ENCODE peak calls at places on chromosomes 4 and X, in nine cellular contexts. O, K, W, G, L, B, R, Y and Q are unnamed samples. For H3K4me1, the result is how much of the 10 kb centered on the place peaks cover.

GRCh38 chr4:119081542-119081859 is 54.1 kb upstream of the MYOZ2 start:
- DNase-seq in Y (no peak), B (no peak), O (no peak), W (no peak), R (no peak), L (no peak), K (no peak), G (no peak), Q (no peak)

GRCh38 chr4:76160355-76160754 is 12.2 kb upstream of the NUP54 start:
- DNase-seq in B (no peak), K (no peak), L (no peak), G (no peak), R (no peak), O (no peak), Y (no peak), W (no peak), Q (no peak)

GRCh38 chrX:78321809-78322208 is 5.6 kb downstream of the CYSLTR1 start:
- DNase-seq in B (peak), R (no peak), G (no peak), W (peak), Y (peak), O (no peak), K (no peak), L (peak), Q (peak)

GRCh38 chrX:44343412-44343942 is at the start of gene EFHC2:
- DNase-seq in R (no peak), G (peak), L (peak), K (peak), Y (peak), W (peak), O (peak), B (peak), Q (peak)

GRCh38 chrX:132741706-132742105 is 216.7 kb downstream of the HS6ST2 start:
- DNase-seq in R (no peak), G (no peak), L (no peak), W (no peak), O (no peak), Y (no peak), B (no peak), K (no peak), Q (no peak)

GRCh38 chr4:78602334-78602733 is 50.8 kb downstream of the ANXA3 start:
- DNase-seq in Y (no peak), B (no peak), K (no peak), O (no peak), L (no peak), G (no peak), R (no peak), W (no peak), Q (no peak)

GRCh38 chr4:109298279-109299010 is 4.0 kb downstream of the COL25A1 start:
- DNase-seq in K (no peak), B (no peak), R (no peak), O (no peak), Y (no peak), G (no peak), L (no peak), W (no peak), Q (no peak)

GRCh38 chr4:79764118-79764517 is 308.9 kb downstream of the ANTXR2 start:
- DNase-seq in Y (no peak), W (no peak), L (no peak), R (no peak), O (no peak), G (no peak), K (no peak), B (no peak), Q (no peak)

GRCh38 chrX:270848-271367 is 10.3 kb upstream of the PLCXD1 start:
- DNase-seq in L (no peak), R (no peak), B (peak), O (peak), G (peak), Y (peak), K (peak), W (no peak), Q (peak)

GRCh38 chr4:2484993-2485392 is 16.1 kb downstream of the RNF4 start:
- DNase-seq in O (peak), L (peak), W (peak), R (no peak), K (peak), G (no peak), B (peak), Y (peak), Q (peak)

GRCh38 chr4:87716350-87717041 is 66.4 kb downstream of the DMP1 start:
- DNase-seq in Y (no peak), R (no peak), K (no peak), O (no peak), G (no peak), L (no peak), B (no peak), W (no peak), Q (peak)

GRCh38 chrX:21700967-21701366 is 42.8 kb upstream of the KLHL34 start:
- DNase-seq in R (no peak), L (no peak), Y (no peak), W (no peak), O (no peak), K (no peak), B (no peak), G (no peak), Q (no peak)

GRCh38 chrX:9745417-9746115 is 20.1 kb downstream of the GPR143 start:
- DNase-seq in O (no peak), K (no peak), L (no peak), G (peak), R (no peak), W (no peak), B (no peak), Y (no peak), Q (no peak)

GRCh38 chrX:71603618-71604017 is 14.7 kb downstream of the CXCR3 start:
- DNase-seq in G (no peak), K (no peak), B (no peak), L (no peak), W (peak), R (no peak), O (no peak), Y (no peak), Q (no peak)

GRCh38 chrX:65463550-65463949 is 71.0 kb downstream of the LAS1L start:
- DNase-seq in O (no peak), L (no peak), Y (no peak), G (no peak), W (no peak), R (peak), B (no peak), K (no peak), Q (no peak)

GRCh38 chrX:21940356-21940829 is at the start of gene SMS:
- DNase-seq in B (peak), O (peak), Y (peak), K (peak), W (peak), G (peak), L (peak), R (peak), Q (peak)

GRCh38 chrX:112867570-112867969 is 26.9 kb upstream of the AMOT start:
- DNase-seq in L (no peak), W (no peak), O (no peak), G (no peak), K (no peak), Y (no peak), B (no peak), R (no peak), Q (no peak)

GRCh38 chrX:26376037-26376708 is 160.2 kb downstream of the MAGEB5 start:
- DNase-seq in K (no peak), B (no peak), O (no peak), G (no peak), R (no peak), W (no peak), Y (no peak), L (no peak), Q (no peak)

GRCh38 chrX:65667503-65668355 is at the start of gene MSN:
- DNase-seq in G (peak), B (peak), O (peak), R (no peak), L (peak), K (peak), Y (peak), W (peak), Q (peak)

GRCh38 chr4:68209003-68209402 is 36.5 kb downstream of the TMPRSS11B start:
- DNase-seq in R (no peak), O (no peak), L (no peak), G (no peak), K (no peak), B (no peak), W (no peak), Y (no peak), Q (no peak)

GRCh38 chr4:85825937-85826678 is 351.2 kb downstream of the ARHGAP24 start:
- DNase-seq in W (no peak), R (peak), B (no peak), K (no peak), L (no peak), G (no peak), Y (no peak), O (peak), Q (peak)

GRCh38 chrX:85379174-85379907 is at the start of gene POF1B:
- DNase-seq in G (peak), B (no peak), Y (no peak), R (no peak), O (peak), L (no peak), K (no peak), W (no peak), Q (no peak)

GRCh38 chr4:15938182-15938581 is 358 bp downstream of the FGFBP1 start:
- DNase-seq in R (no peak), K (no peak), G (no peak), W (no peak), B (no peak), O (no peak), L (no peak), Y (no peak), Q (no peak)

GRCh38 chr4:6673660-6674499 is 19.8 kb upstream of the S100P start:
- DNase-seq in K (peak), L (peak), R (peak), Y (peak), W (peak), G (peak), B (peak), O (peak), Q (peak)

GRCh38 chr4:17320046-17320445 is 191.8 kb downstream of the QDPR start:
- DNase-seq in G (no peak), B (no peak), W (no peak), K (no peak), R (no peak), L (no peak), Y (no peak), O (no peak), Q (no peak)

GRCh38 chrX:11097920-11098319 is 13.2 kb upstream of the HCCS start:
- DNase-seq in B (no peak), K (no peak), W (no peak), G (no peak), R (no peak), O (no peak), Y (no peak), L (no peak), Q (no peak)

GRCh38 chr4:187171731-187172339 is 448.2 kb upstream of the FAT1 start:
- DNase-seq in W (no peak), Y (no peak), B (no peak), L (no peak), G (no peak), R (no peak), O (no peak), K (no peak), Q (no peak)

GRCh38 chr4:117660668-117661067 is 373.6 kb upstream of the NDST3 start:
- DNase-seq in B (no peak), L (no peak), G (no peak), W (no peak), K (no peak), Y (no peak), O (no peak), R (no peak), Q (no peak)

GRCh38 chrX:134626434-134626833 is 31.8 kb downstream of the PLAC1 start:
- DNase-seq in W (no peak), K (no peak), R (no peak), L (no peak), Y (no peak), B (peak), O (no peak), G (peak), Q (peak)

GRCh38 chrX:134544614-134545255 is 84.8 kb downstream of the HPRT1 start:
- DNase-seq in W (no peak), O (no peak), R (no peak), L (no peak), Y (no peak), B (no peak), K (no peak), G (no peak), Q (no peak)

GRCh38 chr4:109989044-109989443 is 76.4 kb downstream of the EGF start:
- DNase-seq in B (no peak), L (no peak), R (no peak), G (no peak), Y (no peak), W (no peak), O (no peak), K (no peak), Q (no peak)

GRCh38 chr4:42570221-42570620 is 86.7 kb downstream of the ATP8A1 start:
- DNase-seq in W (no peak), G (peak), B (peak), K (peak), R (no peak), Y (no peak), L (no peak), O (no peak), Q (peak)

GRCh38 chr4:156779046-156779445 is 192.6 kb downstream of the PDGFC start:
- DNase-seq in O (no peak), G (no peak), R (no peak), Y (no peak), K (no peak), W (no peak), L (no peak), B (no peak), Q (no peak)

GRCh38 chr4:52421811-52422213 is 237.3 kb downstream of the USP46 start:
- DNase-seq in B (no peak), Y (no peak), L (no peak), W (no peak), K (no peak), O (no peak), R (no peak), G (no peak), Q (no peak)

GRCh38 chr4:55175779-55176231 is 50.4 kb upstream of the KDR start:
- DNase-seq in L (no peak), Y (no peak), R (no peak), G (no peak), W (no peak), B (no peak), K (no peak), O (no peak), Q (no peak)

GRCh38 chrX:20144491-20144890 is 2.9 kb upstream of the EIF1AX start:
- DNase-seq in B (no peak), G (no peak), O (no peak), R (no peak), Y (no peak), K (no peak), L (no peak), W (no peak), Q (no peak)

GRCh38 chrX:18607966-18608365 is 63.9 kb downstream of the RS1 start:
- DNase-seq in L (no peak), Y (no peak), W (no peak), R (no peak), K (no peak), B (no peak), O (no peak), G (no peak), Q (no peak)

GRCh38 chr4:99827857-99828256 is 11.2 kb downstream of the DAPP1 start:
- DNase-seq in B (no peak), O (no peak), L (no peak), K (no peak), Y (no peak), G (no peak), R (no peak), W (no peak), Q (no peak)

GRCh38 chr4:174204194-174204831 is 79.2 kb downstream of the FBXO8 start:
- DNase-seq in L (no peak), G (no peak), R (no peak), W (no peak), K (no peak), B (no peak), O (no peak), Y (no peak), Q (no peak)
- H3K4me1 ChIP-seq in L (under half), G (under half), R (under half), W (under half), K (under half), B (under half), O (under half), Y (under half), Q (under half)

GRCh38 chr4:21898101-21898500 is 50.5 kb downstream of the KCNIP4 start:
- DNase-seq in Y (no peak), G (no peak), W (no peak), R (no peak), L (no peak), K (no peak), B (no peak), O (no peak), Q (no peak)

GRCh38 chr4:21901281-21901680 is 47.3 kb downstream of the KCNIP4 start:
- DNase-seq in Y (no peak), R (no peak), L (no peak), O (no peak), G (no peak), B (no peak), K (no peak), W (no peak), Q (no peak)

GRCh38 chr4:21900211-21900610 is 48.4 kb downstream of the KCNIP4 start:
- DNase-seq in Y (no peak), L (no peak), O (no peak), B (no peak), K (no peak), W (no peak), G (no peak), R (no peak), Q (no peak)

GRCh38 chr4:21896767-21897166 is 51.8 kb downstream of the KCNIP4 start:
- DNase-seq in W (no peak), K (no peak), B (no peak), Y (no peak), G (no peak), R (no peak), L (no peak), O (no peak), Q (no peak)

GRCh38 chr4:21901831-21902230 is 46.7 kb downstream of the KCNIP4 start:
- DNase-seq in B (no peak), R (no peak), Y (no peak), G (no peak), L (no peak), O (no peak), W (no peak), K (no peak), Q (no peak)
- H3K27ac ChIP-seq in B (no peak), R (no peak), Y (no peak), G (no peak), L (no peak), O (no peak), W (no peak), K (no peak), Q (no peak)

GRCh38 chr4:159175165-159175988 is 72.5 kb downstream of the RAPGEF2 start:
- DNase-seq in B (peak), Y (peak), L (peak), K (peak), R (peak), O (no peak), G (no peak), W (peak), Q (peak)
- H3K4me1 ChIP-seq in B (half or more), Y (under half), L (under half), K (half or more), R (under half), O (under half), G (under half), W (under half), Q (under half)

DNA sequence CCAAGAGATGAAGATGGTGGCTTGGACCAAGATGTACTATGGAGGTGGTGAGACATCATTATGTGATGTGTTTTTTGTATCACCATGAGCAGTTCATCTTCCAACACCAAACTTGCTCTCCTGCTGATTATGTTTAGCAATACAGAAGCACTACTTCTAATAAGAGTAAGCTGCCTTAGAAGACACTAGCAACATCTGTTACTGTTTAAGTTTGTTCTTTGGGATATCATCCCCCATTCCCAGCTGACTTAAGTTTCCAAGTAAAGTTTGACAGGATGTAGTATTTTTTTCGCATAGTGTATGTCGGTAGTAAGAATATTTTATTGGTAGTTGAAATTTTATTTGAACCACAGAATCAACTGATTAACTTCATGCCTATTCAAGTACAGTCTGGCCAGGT is 123.5 kb upstream of the BMPR1B start:
- DNase-seq in Y (no peak), O (no peak), B (no peak), K (no peak), G (no peak), L (no peak), R (no peak), W (no peak), Q (no peak)
- H3K27ac ChIP-seq in Y (no peak), O (no peak), B (no peak), K (no peak), G (no peak), L (no peak), R (no peak), W (no peak), Q (no peak)

GRCh38 chrX:154440623-154441357 is 3.2 kb upstream of the FAM50A start:
- DNase-seq in L (no peak), G (no peak), O (no peak), K (no peak), R (no peak), B (no peak), W (no peak), Y (no peak), Q (no peak)

GRCh38 chrX:154437971-154438893 is 1.3 kb downstream of the GDI1 start:
- DNase-seq in W (no peak), K (no peak), O (no peak), G (no peak), B (no peak), L (no peak), Y (no peak), R (no peak), Q (no peak)

GRCh38 chrX:154441984-154442707 is 1.8 kb upstream of the FAM50A start:
- DNase-seq in Y (no peak), O (no peak), W (no peak), L (no peak), K (no peak), R (no peak), B (no peak), G (peak), Q (no peak)

GRCh38 chrX:154441564-154441963 is 2.4 kb upstream of the FAM50A start:
- DNase-seq in K (no peak), Y (no peak), W (no peak), L (peak), O (no peak), R (no peak), B (no peak), G (no peak), Q (no peak)

DNA sequence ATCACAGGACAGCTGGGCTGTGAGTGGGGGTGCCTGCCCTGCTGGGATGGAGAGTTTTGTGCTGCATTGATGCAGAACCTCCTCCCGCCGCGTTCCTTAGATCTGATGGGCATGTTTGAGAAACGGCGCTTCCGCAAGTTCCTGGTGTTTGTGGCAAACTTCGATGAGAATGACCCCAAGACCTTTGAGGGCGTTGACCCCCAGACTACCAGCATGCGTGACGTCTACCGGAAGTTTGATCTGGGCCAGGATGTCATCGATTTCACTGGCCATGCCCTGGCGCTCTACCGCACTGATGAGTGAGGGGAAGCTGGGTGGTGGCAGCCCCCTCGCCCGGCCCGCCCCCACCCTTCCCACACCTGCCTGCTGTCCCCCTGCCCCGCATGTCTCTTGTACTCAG is 2.9 kb downstream of the GDI1 start:
- DNase-seq in G (no peak), Y (no peak), B (no peak), O (peak), R (no peak), K (no peak), W (no peak), L (no peak), Q (no peak)
- H3K4me1 ChIP-seq in G (under half), Y (under half), B (under half), O (under half), R (under half), K (under half), W (under half), L (under half), Q (under half)

DNA sequence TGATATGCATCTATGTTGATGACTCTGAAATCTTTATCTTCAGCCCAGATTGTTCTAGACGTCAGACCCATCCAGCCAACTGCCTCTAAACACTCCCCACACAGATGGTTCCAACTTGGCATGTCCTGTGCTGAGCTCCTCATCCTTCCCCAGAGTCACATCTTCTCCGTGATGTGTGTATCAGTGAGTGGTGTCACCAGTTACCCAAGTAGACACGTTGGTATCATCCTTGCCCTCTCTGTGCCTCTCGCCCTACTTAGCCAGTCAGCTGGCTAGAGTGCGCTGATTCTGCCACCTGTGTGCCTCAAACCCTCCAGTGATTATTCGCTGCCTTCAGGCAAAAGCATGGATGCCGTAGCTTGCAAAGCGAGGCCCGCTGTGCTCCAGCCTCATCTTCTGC is 18.6 kb downstream of the PRIMPOL start:
- DNase-seq in Y (no peak), L (no peak), W (no peak), G (no peak), R (no peak), K (no peak), O (no peak), B (no peak), Q (no peak)
- H3K27ac ChIP-seq in Y (peak), L (no peak), W (peak), G (no peak), R (no peak), K (no peak), O (no peak), B (no peak), Q (no peak)